ENCODE peak calls at places on chromosomes 6 and 20, in four cellular contexts. Z is choroid plexus epithelial cell; S is stimulated activated CD8-positive, alpha-beta memory T cell treated with anti-CD3 and anti-CD28 coated beads, Interleukin-12 subunit alpha, Interleukin-12 subunit beta, amount 100 ng/mL, for 4 hours; A is Calu3. E is an unnamed sample.

GRCh38 chr20:33995053-33995816 is 1.5 kb downstream of the RALY start:
- DNase-seq in A (no peak), S (no peak), Z (peak; percentile 53), E (no peak)

GRCh38 chr6:105545947-105546710 is 143.2 kb upstream of the PREP start:
- DNase-seq in A (no peak), Z (peak; percentile 41), S (no peak), E (no peak)

GRCh38 chr6:79033279-79033678 is 44.8 kb downstream of the PHIP start:
- DNase-seq in Z (no peak), A (no peak), S (no peak), E (no peak)

GRCh38 chr6:7568021-7568420 is 22.0 kb upstream of the SNRNP48 start:
- DNase-seq in A (no peak), S (no peak), Z (peak; percentile 87), E (no peak)

GRCh38 chr6:6674872-6675271 is 86.4 kb downstream of the LY86 start:
- DNase-seq in Z (no peak), S (no peak), A (no peak), E (no peak)

GRCh38 chr6:24666097-24666615 is 543 bp downstream of the TDP2 start:
- DNase-seq in Z (peak; percentile 56), A (peak; percentile 57), S (peak; percentile 28), E (peak; percentile 28)

GRCh38 chr20:43529051-43529450 is 21.6 kb downstream of the L3MBTL1 start:
- DNase-seq in Z (no peak), S (no peak), A (no peak), E (no peak)

GRCh38 chr6:73121421-73121993 is 103.8 kb downstream of the KHDC1L start:
- DNase-seq in S (no peak), A (no peak), Z (peak; percentile 29), E (no peak)

GRCh38 chr6:71082033-71082620 is 125.3 kb upstream of the B3GAT2 start:
- DNase-seq in A (no peak), Z (peak; percentile 23), S (no peak), E (no peak)

GRCh38 chr6:52983159-52983848 is 11.8 kb downstream of the GSTA4 start:
- DNase-seq in A (no peak), S (no peak), Z (no peak), E (no peak)

GRCh38 chr6:28137458-28138020 is 4.1 kb upstream of the ZKSCAN8 start:
- DNase-seq in Z (peak; percentile 33), S (no peak), A (no peak), E (no peak)

GRCh38 chr6:129859524-129859923 is 1.6 kb downstream of the TMEM244 start:
- DNase-seq in Z (peak; percentile 42), S (no peak), A (no peak), E (no peak)

GRCh38 chr6:119482850-119483285 is 133.3 kb upstream of the MAN1A1 start:
- DNase-seq in Z (no peak), A (no peak), S (no peak), E (no peak)

GRCh38 chr20:41064377-41064776 is 35.8 kb downstream of the TOP1 start:
- DNase-seq in A (no peak), Z (no peak), S (no peak), E (no peak)

GRCh38 chr6:90237350-90237990 is 59.2 kb downstream of the BACH2 start:
- DNase-seq in Z (no peak), S (no peak), A (no peak), E (no peak)

GRCh38 chr6:36427781-36428345 is 14.8 kb downstream of the PXT1 start:
- DNase-seq in Z (peak; percentile 68), S (no peak), A (no peak), E (no peak)

GRCh38 chr6:134537146-134537555 is 219.2 kb upstream of the SGK1 start:
- DNase-seq in A (no peak), Z (peak; percentile 74), S (no peak), E (no peak)

GRCh38 chr6:9563996-9564395 is 850.9 kb downstream of the TFAP2A start:
- DNase-seq in A (no peak), S (no peak), Z (no peak), E (no peak)

GRCh38 chr6:83365931-83366330 is 64.9 kb downstream of the ME1 start:
- DNase-seq in S (no peak), Z (peak; percentile 83), A (no peak), E (no peak)

GRCh38 chr6:139520321-139520768 is 145.9 kb upstream of the CITED2 start:
- DNase-seq in S (no peak), A (no peak), Z (peak; percentile 55), E (no peak)

GRCh38 chr20:11569163-11569562 is 348.5 kb upstream of the BTBD3 start:
- DNase-seq in A (no peak), Z (no peak), S (no peak), E (no peak)

GRCh38 chr6:90000864-90001731 is 106.8 kb downstream of the GJA10 start:
- DNase-seq in Z (no peak), A (peak; percentile 7), S (no peak), E (no peak)

GRCh38 chr20:4942336-4942735 is 59.0 kb downstream of the SLC23A2 start:
- DNase-seq in A (no peak), S (no peak), Z (no peak), E (no peak)

GRCh38 chr6:81752084-81752968 is at the start of gene TENT5A:
- DNase-seq in Z (peak; percentile 95), A (peak; percentile 94), S (peak; percentile 79), E (peak; percentile 69)

GRCh38 chr6:21332077-21332476 is 261.5 kb upstream of the SOX4 start:
- DNase-seq in A (no peak), S (no peak), Z (no peak), E (no peak)

GRCh38 chr6:17013701-17014100 is 88.1 kb upstream of the STMND1 start:
- DNase-seq in Z (peak; percentile 85), A (no peak), S (no peak), E (no peak)

GRCh38 chr20:62216636-62217566 is 3.2 kb downstream of the HRH3 start:
- DNase-seq in S (no peak), A (no peak), Z (no peak), E (no peak)